ENCODE peak calls at places on chromosomes 11 and 22, in eight cellular contexts. E is substantia nigra; J is SJSA1; Z is neural progenitor cell; F is GM23338; W is neuronal stem cell; D is AG04450; R is CD4-positive, alpha-beta memory T cell. B is an unnamed sample.

GRCh38 chr11:99739464-99740089 is 718.8 kb downstream of the CNTN5 start:
- DNase-seq in E (no peak), J (no peak), F (peak; percentile 79), Z (peak; percentile 59), D (peak; percentile 3), W (peak; percentile 56), R (no peak), B (peak; percentile 86)

GRCh38 chr11:97912629-97913028 is 1108.1 kb upstream of the CNTN5 start:
- DNase-seq in W (no peak), Z (no peak), E (no peak), R (no peak), J (no peak), F (no peak), D (no peak), B (no peak)

GRCh38 chr11:58513747-58514367 is 6.0 kb upstream of the OR5B21 start:
- DNase-seq in W (peak; percentile 56), F (peak; percentile 84), R (no peak), D (peak; percentile 52), J (peak; percentile 45), E (no peak), Z (peak; percentile 75), B (peak; percentile 63)

GRCh38 chr22:20388200-20388599 is 5.8 kb upstream of the ZNF74 start:
- DNase-seq in F (no peak), D (no peak), W (no peak), R (no peak), E (no peak), J (no peak), Z (no peak), B (no peak)

GRCh38 chr11:396511-396947 is 2.5 kb downstream of the PKP3 start:
- DNase-seq in F (peak; percentile 52), Z (no peak), W (no peak), R (no peak), E (no peak), J (no peak), D (no peak), B (peak; percentile 56)

GRCh38 chr11:77198440-77198849 is 70.4 kb downstream of the MYO7A start:
- DNase-seq in W (no peak), R (no peak), D (no peak), J (no peak), E (no peak), F (peak; percentile 87), Z (peak; percentile 62), B (peak; percentile 85)

GRCh38 chr11:112734207-112734606 is 227.0 kb upstream of the NCAM1 start:
- DNase-seq in W (peak; percentile 47), J (peak; percentile 40), E (no peak), D (no peak), F (peak; percentile 52), Z (peak; percentile 76), R (no peak), B (peak; percentile 42)

GRCh38 chr22:23073506-23074229 is 3.3 kb downstream of the GNAZ start:
- DNase-seq in R (no peak), Z (no peak), W (no peak), J (no peak), D (no peak), F (no peak), E (no peak), B (no peak)

GRCh38 chr11:112822478-112823274 is 138.5 kb upstream of the NCAM1 start:
- DNase-seq in Z (peak; percentile 82), R (no peak), D (no peak), W (no peak), J (no peak), F (peak; percentile 68), E (no peak), B (no peak)

GRCh38 chr22:34113381-34113780 is 193.1 kb upstream of the LARGE1 start:
- DNase-seq in R (no peak), F (no peak), D (no peak), W (no peak), J (no peak), Z (no peak), E (no peak), B (no peak)

GRCh38 chr11:83971063-83971462 is 684.9 kb upstream of the CCDC90B start:
- DNase-seq in D (no peak), W (peak; percentile 6), Z (no peak), J (no peak), F (peak; percentile 20), R (no peak), E (no peak), B (no peak)

GRCh38 chr22:45008853-45009751 is 703 bp downstream of the PHF21B start:
- DNase-seq in F (peak; percentile 39), E (no peak), J (no peak), D (no peak), R (no peak), W (peak; percentile 46), Z (peak; percentile 59), B (peak; percentile 61)

GRCh38 chr22:43329061-43329460 is 14.1 kb downstream of the SCUBE1 start:
- DNase-seq in J (no peak), W (no peak), F (no peak), E (no peak), R (no peak), Z (no peak), D (no peak), B (no peak)

GRCh38 chr22:29691636-29692326 is 28.0 kb upstream of the CABP7 start:
- DNase-seq in W (no peak), D (no peak), E (no peak), Z (no peak), F (peak; percentile 71), J (no peak), R (no peak), B (no peak)

GRCh38 chr11:116503216-116504160 is 269.3 kb downstream of the BUD13 start:
- DNase-seq in J (no peak), W (no peak), R (no peak), E (no peak), Z (no peak), F (no peak), D (no peak), B (no peak)

GRCh38 chr11:17978553-17979287 is 34.1 kb downstream of the SERGEF start:
- DNase-seq in R (no peak), F (peak; percentile 83), D (no peak), E (no peak), W (peak; percentile 39), Z (peak; percentile 79), J (peak; percentile 57), B (peak; percentile 81)

GRCh38 chr11:60938500-60938899 is 13.5 kb downstream of the SLC15A3 start:
- DNase-seq in E (no peak), R (no peak), D (no peak), J (no peak), W (no peak), F (no peak), Z (no peak), B (no peak)

DNA sequence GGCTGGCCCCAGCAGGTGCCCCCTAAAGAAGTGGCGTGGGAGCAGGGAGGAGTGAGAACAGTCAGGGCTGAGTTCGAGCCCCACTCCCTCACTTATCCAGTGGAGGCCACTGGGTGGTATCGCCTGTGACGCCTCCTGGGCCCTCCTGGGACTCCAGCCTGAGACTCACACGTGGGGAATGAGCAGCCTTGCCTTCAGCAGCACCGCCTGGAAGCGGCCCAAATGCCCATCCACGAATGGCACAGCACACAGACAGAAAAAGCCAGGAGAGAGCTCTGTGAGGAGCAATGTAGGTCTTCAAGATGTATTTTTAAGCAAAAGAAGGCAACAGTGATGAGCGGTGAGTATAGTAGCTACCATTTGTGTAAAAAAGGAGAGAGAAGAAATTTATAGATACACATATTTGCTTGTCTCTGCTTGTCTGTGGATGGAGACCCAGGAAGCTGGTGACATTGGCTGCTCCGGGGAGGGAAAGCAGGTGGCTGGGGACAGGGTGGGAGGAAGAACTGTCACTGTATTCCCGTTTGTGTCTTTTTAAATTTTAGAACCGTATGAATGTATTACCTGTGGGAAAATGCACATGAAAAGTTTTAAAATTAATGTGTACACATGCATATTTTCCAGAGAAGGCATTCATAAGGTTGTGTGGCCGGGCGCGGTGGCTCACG is 13.2 kb downstream of the KCNJ4 start:
- DNase-seq in F (no peak), Z (no peak), D (no peak), W (no peak), J (no peak), R (no peak), E (no peak), B (no peak)
- H3K27ac ChIP-seq in F (no peak overlapping the region), Z (no peak overlapping the region), D (no peak overlapping the region), W (no peak overlapping the region), J (no peak overlapping the region), R (no peak overlapping the region), E (no peak overlapping the region), B (no peak overlapping the region)

GRCh38 chr11:64353101-64353738 is 5.7 kb upstream of the RPS6KA4 start:
- DNase-seq in E (no peak), R (no peak), J (no peak), Z (no peak), F (no peak), D (no peak), W (no peak), B (no peak)
- H3K27ac ChIP-seq in E (no peak overlapping the region), R (no peak overlapping the region), J (no peak overlapping the region), Z (no peak overlapping the region), F (no peak overlapping the region), D (no peak overlapping the region), W (no peak overlapping the region), B (no peak overlapping the region)

GRCh38 chr22:31103899-31104694 is 3.3 kb downstream of the SELENOM start:
- DNase-seq in J (no peak), W (no peak), E (no peak), D (no peak), F (no peak), Z (no peak), R (no peak), B (no peak)

GRCh38 chr22:31104869-31105268 is 2.5 kb downstream of the SELENOM start:
- DNase-seq in R (no peak), Z (peak; percentile 90), E (no peak), W (peak; percentile 63), D (no peak), F (peak; percentile 93), J (no peak), B (no peak)

GRCh38 chr22:31103111-31103510 is 4.3 kb downstream of the SELENOM start:
- DNase-seq in Z (no peak), D (no peak), R (no peak), F (no peak), W (no peak), E (no peak), J (no peak), B (no peak)

GRCh38 chr22:31100762-31101525 is 6.4 kb downstream of the SELENOM start:
- DNase-seq in J (no peak), Z (no peak), R (no peak), F (no peak), E (no peak), D (no peak), W (no peak), B (no peak)

GRCh38 chr22:31102441-31103081 is 4.8 kb downstream of the SELENOM start:
- DNase-seq in Z (no peak), D (peak; percentile 95), E (no peak), W (no peak), F (no peak), R (no peak), J (peak; percentile 91), B (no peak)
- H3K27ac ChIP-seq in Z (no peak overlapping the region), D (peak overlapping the region; percentile 98), E (no peak overlapping the region), W (no peak overlapping the region), F (no peak overlapping the region), R (no peak overlapping the region), J (peak overlapping the region; percentile 62), B (no peak overlapping the region)

DNA sequence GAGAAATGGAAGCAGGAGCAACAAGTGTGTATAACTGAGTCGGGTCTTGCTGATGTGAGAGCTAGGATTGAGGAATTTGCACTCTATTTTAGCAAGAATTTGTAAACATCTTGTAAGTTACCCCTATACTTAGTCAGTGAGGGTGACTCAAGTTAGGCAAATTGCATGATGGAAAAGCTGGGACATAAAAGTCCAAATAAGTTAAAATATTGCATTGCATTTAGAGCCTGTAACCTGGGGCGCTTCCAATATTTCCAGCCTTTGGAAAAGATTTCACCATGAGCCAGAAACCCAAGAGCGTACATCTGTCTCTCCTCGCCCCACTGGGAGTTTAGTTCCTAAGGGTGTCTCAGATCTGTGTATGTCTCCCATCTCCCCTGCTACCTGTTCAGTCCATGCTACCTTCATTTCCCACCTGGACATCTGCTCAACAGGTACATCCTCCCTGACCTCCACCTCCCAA is 37.0 kb upstream of the ACCSL start:
- DNase-seq in R (no peak), E (no peak), W (no peak), D (no peak), Z (no peak), F (no peak), J (peak; percentile 32), B (no peak)
- H3K27ac ChIP-seq in R (no peak overlapping the region), E (no peak overlapping the region), W (no peak overlapping the region), D (no peak overlapping the region), Z (no peak overlapping the region), F (no peak overlapping the region), J (no peak overlapping the region), B (no peak overlapping the region)